ENCODE peak calls at places on chromosomes 11 and 22, in four cellular contexts. F is SK-N-SH, J is HepG2, K is K562. R is an unnamed sample.

GRCh38 chr11:110479445-110480101 is 49.8 kb downstream of the FDX1 start:
- DNase-seq in F (no peak), J (no peak), K (peak), R (no peak)

GRCh38 chr22:49660794-49661781 is 166.6 kb downstream of the BRD1 start:
- DNase-seq in F (no peak), J (no peak), K (no peak), R (no peak)

GRCh38 chr11:9613830-9614762 is 40.6 kb downstream of the WEE1 start:
- DNase-seq in F (peak), J (peak), K (peak), R (peak)

GRCh38 chr11:72962084-72962483 is 147.9 kb downstream of the ATG16L2 start:
- DNase-seq in F (no peak), J (no peak), K (no peak), R (no peak)

GRCh38 chr11:76668362-76669155 is 2.0 kb downstream of the LRRC32 start:
- DNase-seq in F (no peak), J (no peak), K (no peak), R (no peak)

GRCh38 chr11:125390949-125391348 is 105.1 kb downstream of the FEZ1 start:
- DNase-seq in F (peak), J (no peak), K (no peak), R (no peak)

GRCh38 chr11:86632499-86633269 is 39.7 kb downstream of the ME3 start:
- DNase-seq in F (peak), J (peak), K (no peak), R (peak)

GRCh38 chr22:39024923-39025322 is 4.0 kb downstream of the APOBEC3D start:
- DNase-seq in F (no peak), J (no peak), K (no peak), R (no peak)

GRCh38 chr22:23815781-23816551 is 22.8 kb downstream of the DERL3 start:
- DNase-seq in F (peak), J (no peak), K (no peak), R (no peak)

GRCh38 chr22:36328635-36329216 is 59.0 kb downstream of the MYH9 start:
- DNase-seq in F (no peak), J (no peak), K (peak), R (peak)

GRCh38 chr11:16784097-16784496 is 45.6 kb downstream of the C11orf58 start:
- DNase-seq in F (no peak), J (no peak), K (no peak), R (no peak)

GRCh38 chr22:50606126-50606525 is 5.5 kb downstream of the MAPK8IP2 start:
- DNase-seq in F (no peak), J (no peak), K (no peak), R (no peak)

GRCh38 chr22:22060200-22061084 is 77.9 kb upstream of the TOP3B start:
- DNase-seq in F (peak), J (peak), K (peak), R (no peak)

GRCh38 chr11:28983780-28984179 is 875.6 kb downstream of the METTL15 start:
- DNase-seq in F (no peak), J (no peak), K (no peak), R (no peak)

GRCh38 chr11:130216591-130217132 is 57.1 kb downstream of the ST14 start:
- DNase-seq in F (no peak), J (no peak), K (no peak), R (no peak)

GRCh38 chr11:2746401-2747230 is 46.8 kb upstream of the KCNQ1OT1 start:
- DNase-seq in F (peak), J (no peak), K (no peak), R (no peak)

GRCh38 chr11:66080055-66080817 is 10.2 kb downstream of the PACS1 start:
- DNase-seq in F (no peak), J (peak), K (peak), R (no peak)

GRCh38 chr11:2483426-2483825 is 38.6 kb downstream of the KCNQ1 start:
- DNase-seq in F (peak), J (no peak), K (no peak), R (no peak)

GRCh38 chr22:50563410-50564160 is 866 bp upstream of the SYCE3 start:
- DNase-seq in F (peak), J (peak), K (no peak), R (no peak)

GRCh38 chr11:132312616-132313210 is 942.3 kb downstream of the NTM start:
- DNase-seq in F (peak), J (no peak), K (peak), R (no peak)

GRCh38 chr22:46891382-46891951 is 129.0 kb downstream of the TBC1D22A start:
- DNase-seq in F (peak), J (no peak), K (no peak), R (no peak)

GRCh38 chr11:813440-814096 is 3.8 kb downstream of the RPLP2 start:
- DNase-seq in F (no peak), J (no peak), K (no peak), R (no peak)

GRCh38 chr22:24727218-24727851 is 47.2 kb downstream of the PIWIL3 start:
- DNase-seq in F (peak), J (peak), K (peak), R (no peak)

GRCh38 chr11:73126804-73127480 is 15.2 kb downstream of the FCHSD2 start:
- DNase-seq in F (no peak), J (no peak), K (no peak), R (no peak)

GRCh38 chr11:94201004-94201465 is 72.4 kb downstream of the PANX1 start:
- DNase-seq in F (no peak), J (peak), K (no peak), R (no peak)

GRCh38 chr11:110679323-110679980 is 32.8 kb downstream of the ARHGAP20 start:
- DNase-seq in F (no peak), J (no peak), K (no peak), R (no peak)

GRCh38 chr11:65204646-65205601 is 23.2 kb downstream of the CAPN1 start:
- DNase-seq in F (peak), J (peak), K (peak), R (no peak)

GRCh38 chr11:130478204-130478701 is 29.8 kb downstream of the ADAMTS15 start:
- DNase-seq in F (peak), J (no peak), K (no peak), R (no peak)

GRCh38 chr11:128210148-128210940 is 377.0 kb downstream of the ETS1 start:
- DNase-seq in F (no peak), J (peak), K (no peak), R (no peak)

GRCh38 chr11:65981101-65981740 is 19.7 kb downstream of the SART1 start:
- DNase-seq in F (peak), J (no peak), K (no peak), R (no peak)

GRCh38 chr11:131464481-131464880 is 94.1 kb downstream of the NTM start:
- DNase-seq in F (no peak), J (no peak), K (no peak), R (no peak)

GRCh38 chr22:44535362-44536095 is 37.5 kb upstream of the RTL6 start:
- DNase-seq in F (no peak), J (no peak), K (no peak), R (no peak)

GRCh38 chr11:44671234-44671633 is 55.5 kb upstream of the TSPAN18 start:
- DNase-seq in F (no peak), J (no peak), K (no peak), R (no peak)

GRCh38 chr11:45543808-45544422 is 121.5 kb downstream of the CHST1 start:
- DNase-seq in F (no peak), J (no peak), K (peak), R (no peak)

GRCh38 chr11:124868322-124869274 is 3.4 kb downstream of the ROBO3 start:
- DNase-seq in F (no peak), J (no peak), K (no peak), R (no peak)

GRCh38 chr11:106794058-106794457 is 224.2 kb downstream of the GUCY1A2 start:
- DNase-seq in F (no peak), J (no peak), K (no peak), R (no peak)

GRCh38 chr11:113273720-113274119 is 40.7 kb upstream of the TTC12 start:
- DNase-seq in F (peak), J (no peak), K (no peak), R (no peak)

GRCh38 chr11:99766816-99767215 is 746.1 kb downstream of the CNTN5 start:
- DNase-seq in F (no peak), J (no peak), K (no peak), R (no peak)

GRCh38 chr22:42283288-42284229 is 13.1 kb upstream of the TCF20 start:
- DNase-seq in F (peak), J (no peak), K (peak), R (no peak)
- TF ChIP-seq EP300 in F (no peak), J (no peak), K (no peak), R (no peak)

GRCh38 chr22:20464096-20464614 is 26.5 kb upstream of the SCARF2 start:
- DNase-seq in F (no peak), J (no peak), K (no peak), R (no peak)
- TF ChIP-seq MXI1 in F (no peak), J (no peak), K (no peak), R (no peak)

GRCh38 chr22:34971456-34971855 is 94.5 kb upstream of the ISX start:
- DNase-seq in F (no peak), J (no peak), K (no peak), R (no peak)

GRCh38 chr22:34972498-34972897 is 93.5 kb upstream of the ISX start:
- DNase-seq in F (no peak), J (no peak), K (no peak), R (no peak)

DNA sequence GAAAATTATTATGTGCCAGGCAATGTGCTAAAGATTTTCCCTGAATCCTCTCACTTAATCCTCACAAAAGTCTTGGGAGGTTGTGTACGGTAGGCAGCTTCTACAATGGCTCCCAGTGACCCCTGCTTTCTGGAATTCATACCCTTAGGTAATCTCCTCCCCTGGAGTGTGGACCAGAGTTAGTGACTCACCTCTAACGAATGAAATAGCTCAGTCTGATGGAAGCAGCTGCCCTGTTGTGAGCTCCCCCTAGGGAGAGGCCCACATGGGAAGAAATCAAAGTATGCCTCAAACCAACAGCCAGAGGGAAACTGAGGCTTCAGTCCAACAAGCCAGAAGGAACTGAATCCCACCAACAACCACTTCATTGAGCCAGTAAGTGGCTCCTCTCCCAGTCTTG is 99.0 kb upstream of the ISX start:
- DNase-seq in F (no peak), J (no peak), K (no peak), R (no peak)
- TF ChIP-seq SMC3 in F (no peak), J (no peak), K (no peak), R (no peak)

GRCh38 chr22:43467571-43467970 is 55.8 kb downstream of the MPPED1 start:
- DNase-seq in F (no peak), J (no peak), K (no peak), R (no peak)
- TF ChIP-seq EP300 in F (no peak), J (no peak), K (no peak), R (no peak)

DNA sequence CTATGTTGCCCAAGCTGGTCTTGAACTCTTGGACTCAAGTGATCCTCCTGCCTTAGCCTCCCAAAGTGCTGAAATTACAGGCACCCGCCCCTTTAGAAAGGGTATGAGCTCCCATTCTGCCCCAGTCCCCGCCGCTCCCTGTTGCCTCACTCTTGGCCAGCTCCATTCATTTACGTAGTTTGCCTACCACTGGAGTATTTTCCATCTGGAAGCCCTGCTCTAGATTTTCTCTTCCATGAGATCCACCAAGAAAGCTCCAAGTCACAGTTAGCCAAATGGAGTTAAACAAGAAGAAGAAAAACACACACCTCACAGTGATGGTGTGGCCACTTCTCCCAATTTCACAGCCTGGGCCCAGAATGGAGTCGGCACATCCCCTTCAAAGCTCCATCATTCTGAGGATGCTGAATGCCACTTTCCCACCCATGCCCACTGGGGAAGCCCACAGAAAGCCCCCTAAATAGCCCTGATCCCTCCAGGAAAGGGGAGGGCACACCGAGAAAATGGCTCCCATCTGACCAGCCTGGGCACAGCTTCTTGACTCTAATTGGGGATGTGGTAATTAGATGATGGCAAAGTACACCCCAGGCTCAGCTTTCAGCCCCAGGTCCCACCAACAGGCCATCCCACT is 381.3 kb downstream of the MN1 start:
- DNase-seq in F (no peak), J (no peak), K (no peak), R (no peak)
- TF ChIP-seq MXI1 in F (no peak), J (no peak), K (no peak), R (no peak)

DNA sequence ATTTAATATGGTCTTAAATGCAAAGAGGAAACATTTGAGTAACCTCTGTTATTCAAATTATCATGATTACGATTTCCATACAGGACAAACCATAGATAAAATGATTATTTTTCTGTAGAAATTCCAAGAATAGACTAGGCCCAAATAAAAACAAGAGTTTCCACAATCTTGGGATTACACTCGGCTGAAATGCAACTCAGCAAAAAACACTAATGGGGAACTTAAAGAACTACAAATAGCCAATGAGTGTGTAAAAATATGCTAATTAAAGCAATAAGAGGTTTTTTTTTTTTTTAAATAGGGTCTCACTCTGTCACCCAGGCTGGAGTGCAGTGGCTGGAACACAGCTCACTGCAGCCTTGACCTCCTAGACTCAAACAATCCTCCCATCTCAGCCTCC is 10.5 kb upstream of the PRRG4 start:
- DNase-seq in F (no peak), J (no peak), K (no peak), R (no peak)
- TF ChIP-seq SMC3 in F (no peak), J (no peak), K (no peak), R (no peak)

DNA sequence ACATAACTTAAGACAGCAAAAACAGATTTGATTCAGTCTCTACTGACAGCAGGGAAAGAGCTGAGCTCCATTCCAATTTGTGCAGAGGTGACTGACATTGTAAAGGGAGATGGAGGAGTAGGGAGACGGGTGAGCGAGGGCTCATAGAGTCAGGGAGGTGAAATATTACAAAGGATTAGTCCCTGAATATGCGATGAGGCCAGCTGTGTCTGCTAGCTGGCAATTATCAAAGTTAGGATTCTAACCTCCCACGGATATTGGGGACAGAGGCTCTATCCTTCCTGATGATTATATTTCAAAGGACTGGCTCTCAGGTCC is 8.3 kb downstream of the PLAAT2 start:
- DNase-seq in F (no peak), J (no peak), K (no peak), R (no peak)
- TF ChIP-seq EP300 in F (no peak), J (no peak), K (no peak), R (no peak)

DNA sequence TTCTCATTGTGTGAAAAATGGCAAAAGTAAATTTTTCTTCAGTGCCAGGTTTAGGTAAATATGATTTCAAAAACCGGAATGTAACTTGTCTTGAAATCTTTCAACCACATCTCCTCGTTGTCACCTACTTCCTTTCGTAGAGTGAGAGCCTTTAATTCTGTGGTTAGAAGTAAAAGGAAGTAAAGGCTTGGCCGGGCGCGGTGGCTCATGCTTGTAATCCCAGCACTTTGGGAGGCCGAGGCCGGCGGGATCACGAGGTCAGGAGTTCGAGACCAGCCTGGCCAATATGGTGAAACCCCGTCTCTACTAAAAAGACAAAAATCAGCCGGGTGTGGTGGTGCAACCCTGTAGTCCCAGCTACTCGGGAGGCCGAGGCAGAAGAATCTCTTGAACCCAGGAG is 29.8 kb downstream of the SGSM3 start:
- DNase-seq in F (no peak), J (no peak), K (no peak), R (peak)
- TF ChIP-seq MXI1 in F (no peak), J (no peak), K (no peak), R (no peak)

DNA sequence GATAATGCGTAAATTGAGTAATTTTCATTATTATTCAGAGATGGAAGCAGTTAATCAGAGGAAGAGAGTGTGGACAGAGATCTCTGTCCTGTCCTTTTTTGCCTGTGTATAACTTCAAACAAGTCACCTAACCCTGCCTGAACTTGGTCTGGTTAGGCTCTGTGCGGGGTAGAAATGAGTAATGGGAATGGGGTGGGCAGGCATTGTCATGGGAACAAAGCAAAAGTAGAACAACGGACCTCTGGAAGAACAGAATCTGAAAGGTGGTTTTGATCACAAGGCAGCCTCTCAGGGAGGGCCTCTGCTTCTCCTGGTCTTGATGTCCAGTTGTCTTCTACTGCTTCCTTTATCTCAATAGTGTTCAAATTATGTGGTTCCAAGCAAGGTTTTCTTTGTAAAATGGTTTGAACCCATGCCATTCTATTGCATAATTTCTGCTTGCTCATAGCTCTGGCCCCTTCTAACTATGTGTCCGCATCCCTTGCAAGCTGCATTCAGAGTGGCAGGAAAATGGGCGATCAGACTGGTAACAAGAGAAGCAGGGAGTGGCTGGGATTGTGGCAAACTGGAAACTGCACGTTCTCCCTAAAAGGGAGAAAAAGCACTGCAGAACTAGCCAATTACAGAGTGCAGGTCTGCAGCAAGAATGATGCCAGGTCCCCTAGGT is 76.1 kb downstream of the PRR5L start:
- DNase-seq in F (no peak), J (no peak), K (no peak), R (no peak)
- TF ChIP-seq SMC3 in F (no peak), J (no peak), K (no peak), R (no peak)

DNA sequence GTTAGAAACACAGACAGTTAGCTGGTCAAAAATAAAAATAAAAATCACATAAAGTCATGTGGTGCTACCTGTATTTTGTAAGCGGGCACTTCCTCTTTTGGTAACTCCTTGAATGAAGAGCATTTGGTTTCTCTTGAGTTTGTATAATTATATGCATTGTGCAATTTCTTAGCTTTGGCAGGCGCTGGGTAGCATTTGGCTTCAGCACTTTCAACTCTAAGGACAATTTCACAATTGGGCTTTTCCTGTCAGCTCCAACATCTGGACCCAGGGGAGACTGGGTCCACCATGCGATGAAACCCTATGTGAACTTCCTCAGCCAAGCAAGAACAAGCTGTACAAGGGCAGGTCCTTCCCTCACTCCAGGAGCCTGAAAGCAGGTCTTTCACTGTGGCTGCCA is 169.1 kb downstream of the RRAS2 start:
- DNase-seq in F (no peak), J (no peak), K (no peak), R (no peak)
- TF ChIP-seq EP300 in F (no peak), J (no peak), K (no peak), R (no peak)